ENCODE peak calls at places on chromosomes 13 and 19, in five cellular contexts. A, B, D, Q and L are unnamed samples.

GRCh38 chr19:271856-272255 is 19.3 kb downstream of the PLPP2 start:
- DNase-seq in A (no peak), B (no peak), D (no peak), Q (no peak), L (no peak)

GRCh38 chr19:17061691-17062090 is 13.6 kb downstream of the HAUS8 start:
- DNase-seq in A (no peak), B (no peak), D (no peak), Q (no peak), L (no peak)

GRCh38 chr19:12574036-12574435 is 22.8 kb upstream of the ZNF564 start:
- DNase-seq in A (no peak), B (no peak), D (peak; percentile 8), Q (no peak), L (no peak)

GRCh38 chr13:76854894-76855293 is 31.3 kb downstream of the KCTD12 start:
- DNase-seq in A (no peak), B (no peak), D (no peak), Q (no peak), L (no peak)

GRCh38 chr19:12034610-12035009 is 869 bp downstream of the ZNF433 start:
- DNase-seq in A (no peak), B (peak; percentile 22), D (no peak), Q (no peak), L (no peak)

GRCh38 chr13:35474551-35474950 is 1.9 kb downstream of the MAB21L1 start:
- DNase-seq in A (no peak), B (peak; percentile 55), D (no peak), Q (no peak), L (no peak)

GRCh38 chr19:610071-610800 is 20.6 kb downstream of the HCN2 start:
- DNase-seq in A (no peak), B (no peak), D (no peak), Q (no peak), L (no peak)

GRCh38 chr13:34258646-34259386 is 440.9 kb downstream of the RFC3 start:
- DNase-seq in A (no peak), B (no peak), D (no peak), Q (no peak), L (no peak)

GRCh38 chr13:45398862-45399261 is 19.3 kb downstream of the SLC25A30 start:
- DNase-seq in A (no peak), B (no peak), D (no peak), Q (no peak), L (no peak)

GRCh38 chr19:18967358-18968146 is 26.5 kb upstream of the HOMER3 start:
- DNase-seq in A (no peak), B (no peak), D (peak; percentile 61), Q (no peak), L (no peak)

GRCh38 chr19:31317098-31317497 is 32.1 kb downstream of the TSHZ3 start:
- DNase-seq in A (no peak), B (no peak), D (no peak), Q (no peak), L (no peak)

GRCh38 chr19:1082165-1082927 is 12.8 kb downstream of the POLR2E start:
- DNase-seq in A (peak; percentile 93), B (peak; percentile 98), D (peak; percentile 97), Q (peak; percentile 95), L (peak; percentile 84)

GRCh38 chr13:26200811-26201210 is 21.3 kb downstream of the RNF6 start:
- DNase-seq in A (no peak), B (no peak), D (no peak), Q (no peak), L (no peak)

GRCh38 chr13:57634829-57635165 is 3.3 kb downstream of the PCDH17 start:
- DNase-seq in A (peak; percentile 35), B (peak; percentile 34), D (no peak), Q (no peak), L (peak; percentile 90)

GRCh38 chr13:57632276-57633140 is 964 bp downstream of the PCDH17 start:
- DNase-seq in A (no peak), B (peak; percentile 57), D (peak; percentile 40), Q (peak; percentile 19), L (peak; percentile 79)

GRCh38 chr13:57635541-57635940 is 4.0 kb downstream of the PCDH17 start:
- DNase-seq in A (no peak), B (no peak), D (no peak), Q (no peak), L (no peak)

GRCh38 chr13:57633141-57633949 is 1.8 kb downstream of the PCDH17 start:
- DNase-seq in A (peak; percentile 39), B (peak; percentile 75), D (peak; percentile 44), Q (peak; percentile 22), L (peak; percentile 82)

GRCh38 chr13:57633950-57634828 is 2.6 kb downstream of the PCDH17 start:
- DNase-seq in A (peak; percentile 24), B (peak; percentile 24), D (no peak), Q (no peak), L (peak; percentile 86)
- TF ChIP-seq CTCF in A (no peak), B (peak; percentile 29), D (no peak), Q (no peak), L (no peak)

GRCh38 chr19:4830768-4831265 is 695 bp downstream of the TICAM1 start:
- DNase-seq in A (no peak), B (no peak), D (no peak), Q (no peak), L (no peak)

GRCh38 chr19:4830332-4830731 is 1.2 kb downstream of the TICAM1 start:
- DNase-seq in A (no peak), B (no peak), D (no peak), Q (no peak), L (no peak)

GRCh38 chr19:4832776-4833175 is 1.3 kb upstream of the TICAM1 start:
- DNase-seq in A (no peak), B (no peak), D (no peak), Q (no peak), L (no peak)

GRCh38 chr19:4829001-4829712 is 2.4 kb downstream of the TICAM1 start:
- DNase-seq in A (no peak), B (no peak), D (no peak), Q (no peak), L (no peak)

DNA sequence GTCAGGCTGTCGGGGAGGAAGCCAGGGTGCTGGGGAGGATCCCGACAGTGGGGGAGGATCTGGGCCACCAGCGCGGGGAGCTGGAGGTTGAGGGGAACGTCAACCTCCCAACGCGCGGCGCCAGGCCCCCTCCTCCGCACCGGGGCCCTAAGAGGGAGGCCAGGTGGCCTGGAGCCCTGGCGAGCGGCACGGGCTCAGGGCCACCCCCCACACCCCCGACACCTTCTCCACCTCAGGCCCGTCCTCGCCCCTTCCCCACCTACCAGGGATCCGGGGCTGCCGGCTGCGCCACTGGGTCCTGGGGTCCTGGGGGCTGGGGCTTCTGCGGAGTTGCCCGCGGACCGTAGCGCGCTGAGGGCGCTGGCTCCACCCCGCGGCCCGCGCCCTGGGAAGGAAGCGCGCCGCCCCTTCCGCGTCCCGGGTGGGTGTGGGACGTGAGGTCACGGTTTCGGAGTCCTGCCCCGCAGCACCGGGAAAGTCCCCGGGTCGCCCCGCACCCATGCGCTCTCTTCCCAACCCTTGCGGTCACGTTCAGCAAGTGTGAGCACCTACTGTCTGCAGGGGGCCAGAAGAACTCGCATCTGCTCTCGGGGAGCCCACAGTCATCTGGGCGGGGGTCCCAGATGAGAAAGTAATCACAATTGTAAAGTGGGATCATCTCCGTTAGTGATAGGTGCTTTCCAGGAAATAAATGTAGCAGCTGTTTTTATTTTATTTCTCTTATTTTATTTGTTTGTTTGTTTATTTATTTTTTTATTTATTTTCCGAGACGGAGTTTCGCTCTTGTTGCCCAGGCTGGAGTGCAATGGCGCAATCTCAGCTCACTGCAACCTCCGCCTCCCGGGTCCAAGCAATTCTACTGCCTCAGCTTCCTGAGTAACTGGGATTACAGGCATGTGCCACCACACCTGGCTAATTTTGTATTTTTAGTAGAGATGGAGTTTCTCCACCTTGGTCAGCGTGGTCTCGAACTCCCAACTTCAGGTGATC is at the start of gene TICAM1:
- DNase-seq in A (peak; percentile 64), B (no peak), D (peak; percentile 91), Q (no peak), L (no peak)
- TF ChIP-seq CTCF in A (no peak), B (no peak), D (no peak), Q (no peak), L (peak; percentile 36)

DNA sequence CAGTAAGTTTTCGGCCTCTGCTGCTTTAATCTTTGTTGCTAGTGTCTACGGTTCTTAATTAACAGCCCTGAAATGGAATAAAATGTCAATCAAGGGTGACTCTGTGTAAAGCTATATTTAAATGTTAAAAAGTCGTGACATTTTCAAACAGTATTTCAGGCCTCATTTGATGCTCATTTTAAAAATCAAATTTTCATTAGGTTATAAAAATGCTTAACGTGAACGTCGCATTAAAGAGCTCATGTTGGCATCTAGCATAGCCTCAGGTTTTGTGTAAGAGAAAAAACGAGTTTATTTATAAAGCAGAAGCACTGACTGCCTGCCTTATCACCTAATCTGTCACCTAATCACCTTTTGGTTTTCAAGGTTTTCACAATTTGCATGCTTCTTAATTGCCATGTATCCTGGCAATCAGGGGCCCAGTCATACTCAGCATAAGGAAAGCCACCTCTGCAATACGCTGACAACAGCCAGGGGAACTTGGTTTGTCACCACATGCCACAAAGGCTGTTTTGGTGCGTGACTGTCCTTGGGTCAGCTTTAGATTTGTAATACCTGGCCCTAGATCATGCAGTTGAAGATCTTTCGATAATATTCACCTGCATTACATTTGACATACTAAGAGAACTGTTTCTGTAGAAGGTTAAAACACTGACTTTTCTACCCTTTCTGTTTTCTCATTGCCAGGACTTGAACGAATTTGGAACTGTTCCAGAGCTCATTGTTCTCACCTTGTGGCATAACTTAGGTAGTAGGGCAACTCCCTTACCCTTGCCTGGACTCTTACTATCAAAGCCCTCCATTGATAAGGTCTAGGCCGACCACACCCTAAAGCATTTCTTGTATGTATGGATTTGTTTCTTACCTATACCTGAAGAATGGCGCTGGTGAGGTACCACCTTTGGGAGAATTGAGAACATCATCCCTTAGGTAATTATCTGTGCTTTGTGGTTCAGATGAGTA is 112.5 kb downstream of the TEX26 start:
- DNase-seq in A (no peak), B (no peak), D (no peak), Q (no peak), L (no peak)
- TF ChIP-seq CTCF in A (peak; percentile 75), B (no peak), D (no peak), Q (peak; percentile 6), L (peak; percentile 14)

DNA sequence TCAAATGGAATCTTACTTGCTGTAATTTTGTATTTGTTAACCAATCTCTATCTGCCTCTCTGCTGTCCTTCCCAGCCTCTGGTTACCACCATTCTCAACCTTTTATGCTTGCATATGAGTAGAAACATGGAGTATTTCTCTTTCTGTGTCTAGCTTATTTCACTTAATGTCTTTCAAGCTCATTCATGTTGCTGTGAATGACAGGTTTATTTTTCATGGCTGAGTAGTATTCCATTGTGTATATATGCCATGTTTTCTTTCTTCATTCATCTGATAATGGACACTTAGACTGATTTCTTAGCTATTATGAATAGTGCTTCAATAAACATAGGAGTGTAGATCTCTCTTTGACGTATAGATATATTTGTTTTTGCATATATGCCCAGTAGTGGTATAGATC is 13.4 kb downstream of the ZNF460 start:
- DNase-seq in A (no peak), B (no peak), D (no peak), Q (no peak), L (no peak)
- TF ChIP-seq CTCF in A (no peak), B (no peak), D (no peak), Q (no peak), L (no peak)

DNA sequence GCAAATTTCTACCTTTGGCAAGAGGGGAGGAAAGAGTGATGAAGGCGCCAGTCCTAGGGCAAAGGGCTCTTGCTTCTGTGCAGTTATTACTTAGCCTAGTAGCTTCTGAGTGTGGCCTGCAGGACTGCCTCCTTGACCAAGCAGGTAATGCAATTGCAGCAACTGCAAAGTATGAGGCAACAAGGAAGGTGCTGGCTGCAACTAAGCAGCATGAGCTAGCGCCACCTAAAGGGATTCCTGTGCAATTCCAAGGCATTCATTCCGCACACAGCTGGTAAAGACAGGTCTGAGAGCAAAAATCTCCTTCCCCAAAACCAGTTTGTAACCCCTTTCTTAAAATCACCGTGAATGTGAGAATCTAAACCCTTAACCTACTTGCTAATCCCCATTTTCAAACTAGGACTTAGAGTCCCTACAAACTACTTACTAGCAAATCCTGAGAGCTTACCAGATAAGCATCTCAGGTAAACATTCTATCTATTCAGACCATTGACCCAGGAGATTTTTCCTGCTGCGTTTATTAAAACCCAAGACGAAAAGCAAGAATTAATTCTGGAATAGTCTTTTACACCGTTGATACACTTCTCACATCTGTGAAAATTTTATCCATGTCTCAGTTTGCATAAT is 62.9 kb downstream of the DCT start:
- DNase-seq in A (no peak), B (peak; percentile 83), D (no peak), Q (no peak), L (no peak)
- TF ChIP-seq CTCF in A (no peak), B (peak; percentile 87), D (no peak), Q (no peak), L (peak; percentile 69)